ENCODE peak calls at places on chromosomes 2 and 18, in eight cellular contexts. M is stimulated activated CD8-positive, alpha-beta memory T cell treated with anti-CD3 and anti-CD28 coated beads, Interleukin-12 subunit alpha, Interleukin-12 subunit beta, amount 100 ng/mL, for 1 hour; K is GM12865; C is mesothelial cell of epicardium; N is activated CD8-positive, alpha-beta memory T cell treated with anti-CD3 and anti-CD28 coated beads, Interleukin-2, amount 50 U/mL, for 4 hours; E is stimulated activated CD4-positive, alpha-beta T cell treated with anti-CD3 and anti-CD28 coated beads, TNF-alpha, amount 100 ng/mL, for 4 hours; V is NAMALWA; X is ovary. H is an unnamed sample.

GRCh38 chr2:237616373-237617304 is 10.7 kb upstream of the LRRFIP1 start:
- DNase-seq in V (no peak), K (no peak), E (no peak), M (no peak), C (no peak), X (no peak), N (no peak), H (peak)

GRCh38 chr2:26346454-26347053 is at the start of gene ADGRF3:
- DNase-seq in C (peak), K (peak), N (peak), E (peak), V (peak), M (peak), X (peak), H (peak)

GRCh38 chr18:60372598-60372997 is at the start of gene MC4R:
- DNase-seq in K (no peak), C (peak), M (no peak), E (no peak), V (peak), X (no peak), N (no peak), H (peak)

GRCh38 chr2:238864207-238865014 is 16.5 kb downstream of the TWIST2 start:
- DNase-seq in X (peak), E (no peak), V (no peak), K (no peak), N (no peak), M (no peak), C (no peak), H (peak)

GRCh38 chr2:28322456-28322855 is 70.2 kb upstream of the FOSL2 start:
- DNase-seq in C (no peak), K (no peak), E (no peak), X (no peak), M (no peak), V (no peak), N (no peak), H (no peak)

GRCh38 chr18:70334728-70335329 is 46.0 kb downstream of the SOCS6 start:
- DNase-seq in N (no peak), V (no peak), K (no peak), C (no peak), E (no peak), M (no peak), X (no peak), H (no peak)

GRCh38 chr18:13186687-13187086 is 31.9 kb upstream of the LDLRAD4 start:
- DNase-seq in M (no peak), K (no peak), X (no peak), N (no peak), C (no peak), V (no peak), E (no peak), H (no peak)

GRCh38 chr2:101983486-101983885 is 8.3 kb upstream of the IL1R2 start:
- DNase-seq in C (no peak), X (no peak), M (no peak), K (no peak), N (no peak), E (no peak), V (no peak), H (peak)

GRCh38 chr2:3248754-3249476 is 128.7 kb downstream of the EIPR1 start:
- DNase-seq in V (no peak), C (no peak), X (no peak), M (no peak), N (no peak), E (no peak), K (no peak), H (no peak)

GRCh38 chr2:6975988-6976387 is 58.8 kb downstream of the RNF144A start:
- DNase-seq in E (no peak), X (no peak), C (no peak), N (no peak), K (no peak), M (no peak), V (no peak), H (no peak)

GRCh38 chr2:169397697-169398096 is 35.4 kb upstream of the LRP2 start:
- DNase-seq in M (no peak), C (no peak), V (peak), E (no peak), X (no peak), N (no peak), K (no peak), H (no peak)

GRCh38 chr2:17756629-17757028 is 2.7 kb downstream of the GEN1 start:
- DNase-seq in V (no peak), N (no peak), E (no peak), X (no peak), K (no peak), C (no peak), M (no peak), H (peak)

GRCh38 chr2:165281387-165281786 is 42.2 kb downstream of the SCN2A start:
- DNase-seq in N (no peak), E (no peak), V (no peak), X (no peak), K (no peak), M (no peak), C (no peak), H (no peak)

GRCh38 chr2:3127279-3127690 is 250.3 kb downstream of the EIPR1 start:
- DNase-seq in V (peak), C (no peak), K (no peak), X (no peak), M (no peak), E (no peak), N (no peak), H (peak)

GRCh38 chr2:239264838-239265651 is 135.8 kb downstream of the HDAC4 start:
- DNase-seq in V (peak), C (no peak), N (peak), E (peak), M (peak), X (no peak), K (peak), H (peak)

GRCh38 chr2:160174322-160174721 is 25.8 kb downstream of the ITGB6 start:
- DNase-seq in K (no peak), M (no peak), X (no peak), N (no peak), V (no peak), E (no peak), C (no peak), H (no peak)

GRCh38 chr2:154447727-154448418 is 250.6 kb upstream of the KCNJ3 start:
- DNase-seq in V (no peak), C (no peak), K (no peak), N (no peak), M (no peak), E (no peak), X (no peak), H (no peak)

GRCh38 chr2:236689393-236689700 is 119.7 kb downstream of the ACKR3 start:
- DNase-seq in N (no peak), M (no peak), E (no peak), K (no peak), C (no peak), X (no peak), V (no peak), H (no peak)

GRCh38 chr2:120804446-120804845 is 68.8 kb downstream of the GLI2 start:
- DNase-seq in C (no peak), X (no peak), E (no peak), N (no peak), M (no peak), K (no peak), V (no peak), H (no peak)

H was measured in EL.